ENCODE peak calls at places on chromosome 22, in seven cellular contexts. H, N, U, Y, I, K and C are unnamed samples.

GRCh38 chr22:19503869-19504268 is 20.3 kb downstream of the CLDN5 start:
- DNase-seq in N (no peak), K (no peak), H (no peak), I (peak; percentile 50), Y (no peak), U (no peak), C (no peak)

GRCh38 chr22:40176921-40177737 is 596 bp upstream of the TNRC6B start:
- DNase-seq in I (peak; percentile 90), Y (peak; percentile 70), U (no peak), N (peak; percentile 76), H (peak; percentile 20), K (peak; percentile 59), C (no peak)

GRCh38 chr22:19941365-19942070 is at the start of the genes COMT and TXNRD2:
- DNase-seq in H (no peak), N (peak; percentile 75), U (peak; percentile 62), Y (peak; percentile 64), I (peak; percentile 26), K (peak; percentile 83), C (no peak)

GRCh38 chr22:25404923-25405853 is 159.3 kb upstream of the GRK3 start:
- DNase-seq in K (peak; percentile 87), Y (peak; percentile 79), H (peak; percentile 58), U (peak; percentile 52), I (no peak), N (peak; percentile 78), C (peak; percentile 74)

GRCh38 chr22:38136607-38137006 is 26.1 kb upstream of the BAIAP2L2 start:
- DNase-seq in Y (no peak), N (peak; percentile 9), U (no peak), K (no peak), H (no peak), I (peak; percentile 48), C (no peak)

GRCh38 chr22:46586531-46587011 is 33.6 kb upstream of the GRAMD4 start:
- DNase-seq in Y (no peak), I (no peak), U (no peak), N (no peak), H (no peak), K (peak; percentile 61), C (no peak)

GRCh38 chr22:26689553-26690301 is 32.3 kb downstream of the MIAT start:
- DNase-seq in N (no peak), I (no peak), K (no peak), Y (no peak), U (no peak), H (no peak), C (no peak)

GRCh38 chr22:46192210-46192993 is 42.1 kb downstream of the PPARA start:
- DNase-seq in H (no peak), I (no peak), K (no peak), U (no peak), Y (no peak), N (no peak), C (no peak)

GRCh38 chr22:30843245-30843644 is 125.3 kb downstream of the MORC2 start:
- DNase-seq in K (no peak), H (no peak), N (peak; percentile 24), I (no peak), Y (no peak), U (no peak), C (no peak)

GRCh38 chr22:30224161-30224857 is 22.2 kb downstream of the LIF start:
- DNase-seq in Y (no peak), I (peak; percentile 88), N (no peak), H (no peak), U (peak; percentile 85), K (peak; percentile 5), C (no peak)

GRCh38 chr22:44555597-44555996 is 57.6 kb upstream of the RTL6 start:
- DNase-seq in I (no peak), N (no peak), H (no peak), Y (no peak), U (no peak), K (no peak), C (no peak)

GRCh38 chr22:36725366-36726006 is 21.9 kb upstream of the CACNG2 start:
- DNase-seq in H (no peak), I (no peak), U (no peak), Y (no peak), K (no peak), N (no peak), C (no peak)

GRCh38 chr22:47963660-47964059 is 1201.2 kb downstream of the TBC1D22A start:
- DNase-seq in K (no peak), N (no peak), U (no peak), H (no peak), I (no peak), Y (no peak), C (no peak)

GRCh38 chr22:43572710-43573109 is 160.9 kb downstream of the MPPED1 start:
- DNase-seq in K (no peak), U (no peak), I (no peak), N (no peak), Y (no peak), H (no peak), C (no peak)

GRCh38 chr22:42500164-42500835 is 19.3 kb downstream of the RRP7A start:
- DNase-seq in U (peak; percentile 85), K (peak; percentile 93), I (peak; percentile 91), Y (peak; percentile 41), H (peak; percentile 81), N (peak; percentile 85), C (peak; percentile 70)

GRCh38 chr22:42500836-42501179 is 18.8 kb downstream of the RRP7A start:
- DNase-seq in I (no peak), U (no peak), N (no peak), K (no peak), H (no peak), Y (no peak), C (no peak)
- H3K4me3 ChIP-seq in I (no peak overlapping the region), U (peak overlapping the region; percentile 23), N (no peak overlapping the region), K (no peak overlapping the region), H (peak overlapping the region; percentile 68), Y (no peak overlapping the region), C (peak overlapping the region; percentile 18)

DNA sequence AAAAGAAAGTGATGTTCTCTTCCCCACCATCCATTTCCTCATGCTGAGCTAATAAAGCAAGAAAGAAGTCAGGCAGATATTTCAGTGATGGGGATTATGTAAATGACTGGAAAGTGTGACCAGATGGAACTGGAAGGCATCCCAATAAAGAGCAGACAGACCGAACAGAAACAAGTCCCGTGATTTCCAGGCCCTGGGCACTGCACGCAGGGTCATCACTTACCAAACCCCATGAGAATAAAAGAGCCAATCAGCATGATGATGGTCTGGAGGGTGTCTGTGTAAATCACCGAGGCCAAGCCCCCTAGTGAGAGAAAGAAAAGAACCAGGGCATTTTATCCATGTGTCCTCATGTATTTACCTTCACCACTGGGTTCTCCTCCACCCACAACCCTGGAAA is 18.1 kb downstream of the SLC5A4 start:
- DNase-seq in N (no peak), I (peak; percentile 9), H (no peak), Y (no peak), K (no peak), U (no peak), C (no peak)
- H3K4me3 ChIP-seq in N (no peak overlapping the region), I (no peak overlapping the region), H (no peak overlapping the region), Y (no peak overlapping the region), K (no peak overlapping the region), U (no peak overlapping the region), C (no peak overlapping the region)

GRCh38 chr22:50301581-50301991 is 5.9 kb downstream of the PLXNB2 start:
- DNase-seq in Y (no peak), I (no peak), K (no peak), U (no peak), N (peak; percentile 17), H (no peak), C (no peak)

GRCh38 chr22:50302041-50302541 is 5.4 kb downstream of the PLXNB2 start:
- DNase-seq in Y (no peak), I (no peak), K (peak; percentile 78), U (no peak), N (peak; percentile 29), H (no peak), C (no peak)

GRCh38 chr22:50298937-50299656 is 8.3 kb downstream of the PLXNB2 start:
- DNase-seq in K (no peak), N (no peak), U (no peak), I (no peak), H (no peak), Y (no peak), C (no peak)

GRCh38 chr22:50299724-50300619 is 7.5 kb downstream of the PLXNB2 start:
- DNase-seq in Y (no peak), I (peak; percentile 91), H (no peak), N (no peak), U (no peak), K (peak; percentile 89), C (no peak)

GRCh38 chr22:50300620-50301257 is 6.7 kb downstream of the PLXNB2 start:
- DNase-seq in I (no peak), K (no peak), U (no peak), H (no peak), Y (no peak), N (no peak), C (no peak)
- H3K4me3 ChIP-seq in I (no peak overlapping the region), K (no peak overlapping the region), U (no peak overlapping the region), H (peak overlapping the region; percentile 65), Y (no peak overlapping the region), N (no peak overlapping the region), C (peak overlapping the region; percentile 50)

GRCh38 chr22:28008056-28008455 is 89.0 kb upstream of the PITPNB start:
- DNase-seq in Y (no peak), I (no peak), H (no peak), K (no peak), U (no peak), N (no peak), C (no peak)

GRCh38 chr22:28002863-28003565 is 84.0 kb upstream of the PITPNB start:
- DNase-seq in I (no peak), N (peak; percentile 12), K (no peak), H (no peak), U (no peak), Y (no peak), C (no peak)

GRCh38 chr22:28004021-28004420 is 85.0 kb upstream of the PITPNB start:
- DNase-seq in H (no peak), I (no peak), Y (no peak), K (no peak), U (no peak), N (no peak), C (no peak)

GRCh38 chr22:28006271-28006670 is 87.2 kb upstream of the PITPNB start:
- DNase-seq in H (no peak), K (no peak), N (no peak), U (no peak), I (no peak), Y (no peak), C (no peak)

DNA sequence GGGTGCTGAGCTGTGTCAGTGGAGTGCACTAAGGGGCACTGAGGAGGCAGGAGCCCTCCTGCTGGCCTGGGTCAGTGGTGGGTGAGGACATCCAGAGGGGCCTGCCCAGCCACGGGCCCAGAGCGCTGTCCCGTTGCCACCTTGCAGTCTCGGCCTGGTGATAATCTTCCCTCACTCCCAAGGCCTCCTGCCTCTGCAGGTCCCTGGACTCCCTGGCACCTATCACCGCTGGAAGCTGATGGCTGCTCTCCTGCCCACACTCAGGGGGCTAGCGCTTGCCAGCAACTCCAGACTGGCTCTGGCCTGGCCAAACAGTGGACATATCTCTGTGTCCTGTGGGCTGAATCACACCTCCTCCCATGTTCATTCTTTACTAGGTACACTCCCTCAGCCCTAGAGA is 86.5 kb upstream of the PITPNB start:
- DNase-seq in U (no peak), K (no peak), N (no peak), H (no peak), I (no peak), Y (no peak), C (no peak)
- H3K4me3 ChIP-seq in U (no peak overlapping the region), K (no peak overlapping the region), N (no peak overlapping the region), H (no peak overlapping the region), I (no peak overlapping the region), Y (no peak overlapping the region), C (no peak overlapping the region)